ENCODE peak calls at places on chromosomes 11 and 22, in seven cellular contexts. G, S, V, H, D, F and K are unnamed samples.

GRCh38 chr11:117839936-117840813 is 15.6 kb upstream of the FXYD2 start:
- DNase-seq in G (no peak), S (no peak), V (peak; percentile 14), H (no peak), D (no peak), F (no peak), K (no peak)

GRCh38 chr11:11788067-11788710 is 53.6 kb upstream of the USP47 start:
- DNase-seq in G (no peak), S (no peak), V (no peak), H (no peak), D (no peak), F (no peak), K (no peak)

GRCh38 chr11:71139516-71140205 is 112.7 kb downstream of the SHANK2 start:
- DNase-seq in G (no peak), S (peak; percentile 32), V (peak; percentile 58), H (no peak), D (no peak), F (no peak), K (no peak)

GRCh38 chr11:126415669-126416420 is 60.4 kb downstream of the ST3GAL4 start:
- DNase-seq in G (no peak), S (no peak), V (peak; percentile 48), H (peak; percentile 94), D (peak; percentile 44), F (no peak), K (no peak)

GRCh38 chr22:16937811-16938210 is 70.2 kb downstream of the GAB4 start:
- DNase-seq in G (no peak), S (no peak), V (no peak), H (no peak), D (no peak), F (no peak), K (no peak)

GRCh38 chr11:27309064-27309463 is 54.0 kb downstream of the CCDC34 start:
- DNase-seq in G (no peak), S (peak; percentile 35), V (no peak), H (no peak), D (no peak), F (no peak), K (no peak)

GRCh38 chr11:34154059-34154875 is 48.8 kb downstream of the NAT10 start:
- DNase-seq in G (no peak), S (no peak), V (peak; percentile 31), H (no peak), D (no peak), F (no peak), K (no peak)

GRCh38 chr11:45180158-45180887 is 33.9 kb downstream of the PRDM11 start:
- DNase-seq in G (no peak), S (peak; percentile 25), V (peak; percentile 74), H (peak; percentile 74), D (no peak), F (no peak), K (peak; percentile 78)

GRCh38 chr11:63813563-63814382 is 517 bp downstream of the SPINDOC start:
- DNase-seq in G (no peak), S (peak; percentile 35), V (peak; percentile 49), H (peak; percentile 69), D (peak; percentile 18), F (peak; percentile 65), K (no peak)

GRCh38 chr22:44557064-44557748 is 59.2 kb upstream of the RTL6 start:
- DNase-seq in G (no peak), S (no peak), V (peak; percentile 60), H (no peak), D (no peak), F (no peak), K (no peak)

GRCh38 chr11:107606122-107606521 is 15.2 kb downstream of the ELMOD1 start:
- DNase-seq in G (no peak), S (no peak), V (no peak), H (no peak), D (no peak), F (no peak), K (no peak)

GRCh38 chr11:2929880-2930704 is 872 bp upstream of the PHLDA2 start:
- DNase-seq in G (no peak), S (peak; percentile 69), V (peak; percentile 55), H (peak; percentile 53), D (no peak), F (peak; percentile 49), K (no peak)

GRCh38 chr11:132186193-132186592 is 815.8 kb downstream of the NTM start:
- DNase-seq in G (no peak), S (no peak), V (no peak), H (no peak), D (no peak), F (no peak), K (no peak)

GRCh38 chr11:86660011-86660595 is 12.3 kb downstream of the ME3 start:
- DNase-seq in G (no peak), S (peak; percentile 33), V (no peak), H (no peak), D (no peak), F (no peak), K (no peak)

GRCh38 chr22:40121463-40121862 is 56.3 kb upstream of the TNRC6B start:
- DNase-seq in G (no peak), S (no peak), V (no peak), H (no peak), D (no peak), F (no peak), K (no peak)

GRCh38 chr22:17334054-17334453 is 35.2 kb upstream of the CECR2 start:
- DNase-seq in G (no peak), S (no peak), V (no peak), H (no peak), D (no peak), F (no peak), K (no peak)

GRCh38 chr11:133403900-133404299 is 128.4 kb downstream of the OPCML start:
- DNase-seq in G (no peak), S (no peak), V (no peak), H (no peak), D (no peak), F (peak; percentile 1), K (no peak)

GRCh38 chr11:2778630-2779498 is 79.1 kb upstream of the KCNQ1OT1 start:
- DNase-seq in G (no peak), S (peak; percentile 30), V (peak; percentile 90), H (peak; percentile 89), D (peak; percentile 45), F (no peak), K (peak; percentile 89)

GRCh38 chr11:106840993-106841392 is 177.3 kb downstream of the GUCY1A2 start:
- DNase-seq in G (no peak), S (no peak), V (no peak), H (no peak), D (no peak), F (no peak), K (no peak)

GRCh38 chr11:106156290-106156937 is 79.0 kb downstream of the AASDHPPT start:
- DNase-seq in G (no peak), S (peak; percentile 58), V (peak; percentile 24), H (no peak), D (no peak), F (peak; percentile 26), K (no peak)

GRCh38 chr11:66157182-66157864 is 87.3 kb downstream of the PACS1 start:
- DNase-seq in G (no peak), S (no peak), V (no peak), H (no peak), D (no peak), F (peak; percentile 12), K (no peak)

GRCh38 chr11:76152741-76153608 is 53.3 kb downstream of the WNT11 start:
- DNase-seq in G (no peak), S (no peak), V (no peak), H (no peak), D (no peak), F (peak; percentile 29), K (no peak)

GRCh38 chr22:39266398-39267030 is 21.7 kb upstream of the PDGFB start:
- DNase-seq in G (no peak), S (no peak), V (peak; percentile 47), H (no peak), D (no peak), F (peak; percentile 19), K (no peak)

DNA sequence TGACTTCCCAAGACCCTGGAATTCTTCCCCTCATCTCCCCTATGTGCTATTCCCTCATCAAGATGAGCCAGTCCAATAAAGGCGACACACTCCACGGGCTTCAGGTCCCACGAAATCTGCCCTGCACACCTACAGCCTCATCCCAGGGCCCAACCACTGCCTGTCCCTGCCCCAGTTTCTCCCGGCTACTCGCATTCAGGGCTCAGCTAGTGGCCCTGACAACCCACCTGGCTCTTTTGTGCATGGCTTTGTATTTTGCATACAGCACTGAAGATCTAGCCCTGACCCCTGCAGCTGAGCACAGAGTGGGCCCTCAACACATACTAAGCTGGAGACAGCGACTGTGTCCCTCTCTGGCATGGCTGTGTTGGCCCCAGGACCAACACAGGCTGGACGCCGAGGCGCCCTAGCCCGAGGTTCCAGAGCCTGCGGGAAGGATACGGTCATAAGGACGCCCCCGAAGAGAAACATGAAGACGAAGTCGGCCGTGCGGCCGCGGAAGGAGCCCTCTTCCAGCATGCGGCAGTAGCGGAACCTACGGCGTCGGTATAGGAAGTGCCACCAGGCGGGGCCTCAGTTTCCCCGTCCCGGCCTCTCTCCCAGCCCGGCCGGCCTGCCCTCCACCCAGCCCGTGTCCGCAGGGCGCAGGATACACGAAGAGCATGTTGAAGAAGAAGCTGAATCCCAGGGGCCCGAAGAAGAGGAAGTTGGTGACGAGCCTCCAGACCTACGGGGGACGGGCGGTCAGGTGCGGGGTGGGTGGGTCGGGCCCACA is 708 bp downstream of the DERL3 start:
- DNase-seq in G (no peak), S (no peak), V (no peak), H (peak; percentile 57), D (no peak), F (peak; percentile 24), K (no peak)
- H3K4me1 ChIP-seq in G (peaks cover 40% of the 10 kb centered on the region), S (peaks cover 6% of the 10 kb centered on the region), V (peaks cover 16% of the 10 kb centered on the region), H (peaks cover 12% of the 10 kb centered on the region), D (peaks cover 62% of the 10 kb centered on the region), F (peaks cover 16% of the 10 kb centered on the region), K (peaks cover 26% of the 10 kb centered on the region)

GRCh38 chr11:72519220-72519881 is 85.0 kb upstream of the CLPB start:
- DNase-seq in G (no peak), S (no peak), V (no peak), H (no peak), D (no peak), F (peak; percentile 40), K (no peak)

GRCh38 chr11:72523991-72524390 is 89.7 kb upstream of the CLPB start:
- DNase-seq in G (no peak), S (no peak), V (no peak), H (no peak), D (no peak), F (no peak), K (no peak)

GRCh38 chr11:72520815-72521214 is 86.5 kb upstream of the CLPB start:
- DNase-seq in G (no peak), S (no peak), V (no peak), H (no peak), D (no peak), F (no peak), K (no peak)

GRCh38 chr11:72522186-72522585 is 87.9 kb upstream of the CLPB start:
- DNase-seq in G (no peak), S (no peak), V (no peak), H (no peak), D (no peak), F (no peak), K (no peak)

GRCh38 chr11:72521672-72522071 is 87.3 kb upstream of the CLPB start:
- DNase-seq in G (no peak), S (no peak), V (no peak), H (no peak), D (no peak), F (no peak), K (no peak)
- H3K36me3 ChIP-seq in G (no peaks in the 10 kb centered on the region), S (no peaks in the 10 kb centered on the region), V (no peaks in the 10 kb centered on the region), H (no peaks in the 10 kb centered on the region), D (no peaks in the 10 kb centered on the region), F (no peaks in the 10 kb centered on the region), K (no peaks in the 10 kb centered on the region)

GRCh38 chr22:45846952-45847351 is 130.0 kb downstream of the WNT7B start:
- DNase-seq in G (no peak), S (no peak), V (no peak), H (no peak), D (no peak), F (no peak), K (no peak)
- H3K4me1 ChIP-seq in G (peaks cover 41% of the 10 kb centered on the region), S (no peaks in the 10 kb centered on the region), V (no peaks in the 10 kb centered on the region), H (no peaks in the 10 kb centered on the region), D (peaks cover 32% of the 10 kb centered on the region), F (no peaks in the 10 kb centered on the region), K (no peaks in the 10 kb centered on the region)

GRCh38 chr11:44113018-44113417 is 17.5 kb downstream of the EXT2 start:
- DNase-seq in G (no peak), S (no peak), V (no peak), H (no peak), D (no peak), F (no peak), K (no peak)
- H3K36me3 ChIP-seq in G (peaks cover 91% of the 10 kb centered on the region), S (peaks cover 13% of the 10 kb centered on the region), V (peaks cover 5% of the 10 kb centered on the region), H (no peaks in the 10 kb centered on the region), D (peaks cover 4% of the 10 kb centered on the region), F (peaks cover 53% of the 10 kb centered on the region), K (peaks cover 16% of the 10 kb centered on the region)